ENCODE peak calls at places on chromosomes 12 and 14, in six cellular contexts. A is IMR-90, O is transverse colon, Q is A549, H is K562, K is tibial nerve. Y is an unnamed sample.

GRCh38 chr14:76781648-76782051 is 20.4 kb downstream of the VASH1 start:
- DNase-seq in O (no peak), Q (no peak), H (no peak), A (no peak), K (no peak), Y (no peak)

GRCh38 chr14:23147676-23148075 is 28.6 kb upstream of the CEBPE start:
- DNase-seq in A (peak), H (no peak), O (no peak), Q (no peak), K (no peak), Y (no peak)

GRCh38 chr12:100995201-100995600 is 200.6 kb downstream of the ANO4 start:
- DNase-seq in Q (no peak), H (no peak), K (no peak), A (peak), O (no peak), Y (no peak)

GRCh38 chr12:67241482-67241881 is 27.7 kb upstream of the CAND1 start:
- DNase-seq in A (peak), Q (no peak), K (no peak), H (no peak), O (no peak), Y (no peak)

GRCh38 chr12:52042706-52043385 is 8.4 kb upstream of the NR4A1 start:
- DNase-seq in Q (no peak), A (no peak), K (no peak), O (no peak), H (no peak), Y (no peak)

GRCh38 chr12:3061129-3061857 is 15.9 kb upstream of the TSPAN9 start:
- DNase-seq in K (no peak), Q (no peak), H (no peak), O (no peak), A (peak), Y (no peak)

GRCh38 chr14:104865631-104866441 is 768 bp downstream of the CEP170B start:
- DNase-seq in K (peak), A (peak), O (peak), Q (peak), H (peak), Y (no peak)

GRCh38 chr14:95906591-95906990 is 30.0 kb downstream of the TUNAR start:
- DNase-seq in H (no peak), K (no peak), Q (no peak), A (peak), O (no peak), Y (no peak)

GRCh38 chr12:79275631-79276030 is 411.1 kb downstream of the SYT1 start:
- DNase-seq in Q (no peak), A (peak), H (no peak), O (no peak), K (no peak), Y (no peak)

GRCh38 chr12:12008931-12009611 is 61.7 kb upstream of the BCL2L14 start:
- DNase-seq in A (peak), K (no peak), Q (no peak), O (no peak), H (no peak), Y (no peak)

GRCh38 chr14:64293976-64294671 is at the start of gene ESR2:
- DNase-seq in K (no peak), H (peak), Q (peak), O (peak), A (peak), Y (no peak)

GRCh38 chr14:66405158-66405557 is 81.0 kb upstream of the CCDC196 start:
- DNase-seq in H (no peak), K (no peak), A (peak), Q (no peak), O (no peak), Y (no peak)

GRCh38 chr12:53048780-53049401 is 974 bp upstream of the TNS2 start:
- DNase-seq in A (peak), H (peak), Q (no peak), O (peak), K (no peak), Y (peak)

GRCh38 chr12:53049582-53050318 is at the start of gene TNS2:
- DNase-seq in H (peak), Q (no peak), K (peak), A (peak), O (peak), Y (peak)

GRCh38 chr12:53047221-53048032 is 2.4 kb upstream of the TNS2 start:
- DNase-seq in H (peak), A (peak), O (peak), K (peak), Q (peak), Y (peak)

GRCh38 chr12:53046655-53047220 is 3.1 kb upstream of the TNS2 start:
- DNase-seq in Q (peak), O (peak), K (peak), H (no peak), A (peak), Y (peak)

GRCh38 chr12:53048033-53048779 is 1.7 kb upstream of the TNS2 start:
- DNase-seq in Q (peak), A (no peak), O (peak), K (no peak), H (no peak), Y (no peak)
- TF ChIP-seq POLR2A in Q (no peak), A (no peak), O (no peak), K (no peak), H (no peak), Y (no peak)

DNA sequence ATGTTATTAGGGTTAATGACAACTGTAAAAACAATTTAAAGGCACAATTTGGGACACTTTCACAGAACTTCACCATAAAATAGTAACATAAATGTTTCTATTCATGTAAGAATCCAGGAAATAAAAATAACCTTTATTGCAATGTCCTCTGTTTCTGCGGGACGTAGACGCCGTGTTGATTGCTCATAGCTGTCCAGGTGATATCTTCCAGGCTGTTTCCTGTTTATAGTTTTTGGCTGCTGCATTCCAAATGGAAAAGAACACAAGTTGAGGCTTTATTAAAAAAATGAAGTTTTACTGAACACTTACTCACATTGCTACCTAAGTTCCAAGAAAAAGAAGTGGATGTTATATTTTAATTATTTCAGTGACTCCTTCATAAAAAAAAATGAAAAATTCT is 58.6 kb downstream of the ABCC9 start:
- DNase-seq in K (no peak), H (no peak), O (no peak), Q (no peak), A (no peak), Y (no peak)
- H3K27ac ChIP-seq in K (no peak), H (no peak), O (no peak), Q (no peak), A (no peak), Y (no peak)

GRCh38 chr14:31057035-31057434 is 30.9 kb upstream of the STRN3 start:
- DNase-seq in A (no peak), H (no peak), O (no peak), Q (no peak), K (no peak), Y (no peak)

GRCh38 chr14:31057701-31058364 is 31.7 kb upstream of the STRN3 start:
- DNase-seq in K (no peak), Q (no peak), H (no peak), O (no peak), A (no peak), Y (no peak)

GRCh38 chr14:31060253-31060875 is 34.2 kb upstream of the STRN3 start:
- DNase-seq in O (no peak), H (no peak), K (no peak), Q (no peak), A (no peak), Y (no peak)

DNA sequence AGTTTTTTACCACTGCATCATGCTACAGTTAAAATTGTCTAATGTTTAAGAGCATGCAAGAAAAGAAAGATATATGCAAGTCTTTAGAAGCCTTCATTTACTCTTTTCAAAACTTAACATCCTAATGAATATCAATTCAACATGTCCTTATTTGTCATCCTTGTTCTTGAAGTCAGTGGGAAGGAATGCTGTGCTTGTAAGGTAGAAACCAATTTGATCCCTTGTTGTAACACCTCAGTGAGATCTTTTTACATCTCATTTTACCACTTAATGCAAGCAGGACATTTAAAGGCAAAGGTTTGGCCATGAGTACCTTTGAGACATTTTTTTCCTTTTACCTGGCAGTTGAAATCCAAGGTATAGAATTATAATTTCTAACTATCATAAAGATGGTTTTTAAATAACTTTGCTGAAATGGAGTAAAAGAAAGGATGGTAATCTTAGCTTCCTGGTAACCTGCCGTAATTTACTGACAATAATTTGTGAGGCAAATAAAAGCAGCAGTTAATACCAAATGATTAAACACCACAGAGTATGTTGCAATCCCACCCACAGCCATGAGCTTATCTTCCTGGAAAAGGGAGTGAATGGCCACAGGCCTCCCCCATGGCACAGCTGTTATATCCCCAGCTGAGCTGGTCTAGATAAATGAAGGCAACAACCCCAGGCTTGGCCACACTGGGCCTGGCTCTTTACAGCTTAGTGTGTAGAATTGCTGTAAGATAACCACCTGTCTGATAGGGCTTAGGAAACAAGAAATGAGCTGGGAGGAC is 33.2 kb upstream of the STRN3 start:
- DNase-seq in Q (no peak), A (peak), O (peak), H (peak), K (no peak), Y (no peak)
- TF ChIP-seq POLR2A in Q (no peak), A (no peak), O (no peak), H (no peak), K (no peak), Y (no peak)

GRCh38 chr14:56002876-56003625 is 115.2 kb upstream of the PELI2 start:
- DNase-seq in O (no peak), A (no peak), K (no peak), H (no peak), Q (no peak), Y (no peak)

GRCh38 chr14:56005580-56006053 is 112.6 kb upstream of the PELI2 start:
- DNase-seq in O (no peak), Q (no peak), A (peak), K (no peak), H (no peak), Y (no peak)

GRCh38 chr14:56002316-56002715 is 115.9 kb upstream of the PELI2 start:
- DNase-seq in Q (no peak), A (peak), H (no peak), K (no peak), O (no peak), Y (no peak)

GRCh38 chr14:56004323-56004722 is 113.9 kb upstream of the PELI2 start:
- DNase-seq in Q (no peak), H (no peak), K (no peak), A (no peak), O (no peak), Y (no peak)

GRCh38 chr14:56004807-56005579 is 113.2 kb upstream of the PELI2 start:
- DNase-seq in Q (peak), O (peak), K (no peak), H (no peak), A (peak), Y (no peak)
- H3K27ac ChIP-seq in Q (peak), O (peak), K (peak), H (no peak), A (no peak), Y (peak)

GRCh38 chr14:28760431-28760996 is 6.1 kb upstream of the FOXG1 start:
- DNase-seq in A (no peak), Q (no peak), O (no peak), H (no peak), K (no peak), Y (no peak)
- TF ChIP-seq POLR2A in A (no peak), Q (no peak), O (no peak), H (no peak), K (no peak), Y (no peak)

GRCh38 chr14:59425322-59425945 is 39.7 kb downstream of the GPR135 start:
- DNase-seq in K (no peak), O (no peak), Q (no peak), H (no peak), A (peak), Y (no peak)
- H3K27ac ChIP-seq in K (peak), O (no peak), Q (no peak), H (no peak), A (no peak), Y (no peak)